ENCODE peak calls at places on chromosomes 12 and 14, in nine cellular contexts. J is choroid plexus epithelial cell; G is A549; F is Kasumi-1; O is uterus; M is stromal cell of bone marrow; C is GM12878; X is Caki2; W is CD8-positive, alpha-beta memory T cell. B is an unnamed sample.

GRCh38 chr14:68271996-68272395 is 452.4 kb downstream of the RAD51B start:
- DNase-seq in F (no peak), X (no peak), J (no peak), O (no peak), W (no peak), G (no peak), M (no peak), C (peak; percentile 65), B (no peak)

GRCh38 chr14:37343307-37344094 is 145.8 kb downstream of the MIPOL1 start:
- DNase-seq in X (no peak), C (no peak), O (no peak), M (peak; percentile 6), J (peak; percentile 9), G (no peak), F (no peak), W (no peak), B (no peak)

GRCh38 chr12:31732926-31733548 is 4.2 kb upstream of the AMN1 start:
- DNase-seq in G (peak; percentile 96), F (no peak), M (peak; percentile 70), W (no peak), J (peak; percentile 89), C (peak; percentile 64), O (no peak), X (peak; percentile 93), B (no peak)

GRCh38 chr12:2934371-2934770 is 24.8 kb upstream of the TEAD4 start:
- DNase-seq in W (no peak), F (no peak), X (no peak), C (no peak), M (no peak), J (no peak), O (no peak), G (no peak), B (no peak)

GRCh38 chr12:40034156-40034555 is 71.7 kb downstream of the SLC2A13 start:
- DNase-seq in O (no peak), C (no peak), W (no peak), M (no peak), G (no peak), X (no peak), F (no peak), J (no peak), B (no peak)

GRCh38 chr12:50185975-50186663 is 18.9 kb upstream of the CERS5 start:
- DNase-seq in W (no peak), C (no peak), J (peak; percentile 38), O (no peak), M (no peak), G (no peak), X (no peak), F (no peak), B (no peak)

GRCh38 chr14:41461380-41461779 is 145.3 kb upstream of the LRFN5 start:
- DNase-seq in X (no peak), C (no peak), O (no peak), M (no peak), G (no peak), F (no peak), W (no peak), J (no peak), B (no peak)

GRCh38 chr14:85057266-85057665 is 472.7 kb upstream of the FLRT2 start:
- DNase-seq in F (no peak), J (no peak), C (no peak), G (no peak), O (no peak), W (no peak), M (no peak), X (no peak), B (no peak)

GRCh38 chr12:111686574-111687105 is 787 bp downstream of the ACAD10 start:
- DNase-seq in G (peak; percentile 11), C (no peak), O (no peak), J (peak; percentile 48), M (no peak), W (no peak), X (no peak), F (no peak), B (no peak)

GRCh38 chr12:90301734-90302133 is 593.1 kb upstream of the ATP2B1 start:
- DNase-seq in J (no peak), W (no peak), M (no peak), C (no peak), X (no peak), O (no peak), F (no peak), G (no peak), B (no peak)

GRCh38 chr12:65826513-65827171 is 2.4 kb downstream of the HMGA2 start:
- DNase-seq in M (peak; percentile 51), J (no peak), O (no peak), F (no peak), G (peak; percentile 11), W (no peak), C (no peak), X (peak; percentile 85), B (no peak)

GRCh38 chr12:19833775-19834501 is 394.6 kb downstream of the AEBP2 start:
- DNase-seq in F (no peak), X (no peak), G (no peak), W (no peak), J (peak; percentile 86), O (no peak), C (no peak), M (peak; percentile 60), B (no peak)